ENCODE peak calls at places on chromosomes 3 and 15, in four cellular contexts. One of them, this sample, is unnamed.

GRCh38 chr3:51434746-51435323 is 43.8 kb downstream of the RBM15B start:
- DNase-seq in Jurkat, Clone E6-1: peak
- DNase-seq in GM12878: peak
- DNase-seq in T-cell: peak
- DNase-seq in this sample: peak

GRCh38 chr15:26970712-26971210 is at the start of gene GABRG3:
- DNase-seq in T-cell: no peak
- DNase-seq in GM12878: no peak
- DNase-seq in Jurkat, Clone E6-1: no peak
- DNase-seq in this sample: no peak

GRCh38 chr3:42507252-42507651 is 4.8 kb downstream of the VIPR1 start:
- DNase-seq in Jurkat, Clone E6-1: no peak
- DNase-seq in GM12878: no peak
- DNase-seq in T-cell: no peak
- DNase-seq in this sample: no peak

GRCh38 chr3:48555949-48556795 is 431 bp downstream of the PFKFB4 start:
- DNase-seq in T-cell: peak
- DNase-seq in Jurkat, Clone E6-1: no peak
- DNase-seq in GM12878: no peak
- DNase-seq in this sample: no peak

GRCh38 chr15:40722934-40723333 is 28.0 kb downstream of the RAD51 start:
- DNase-seq in T-cell: no peak
- DNase-seq in GM12878: no peak
- DNase-seq in Jurkat, Clone E6-1: no peak
- DNase-seq in this sample: peak

GRCh38 chr15:27897481-27897880 is 201.6 kb downstream of the OCA2 start:
- DNase-seq in Jurkat, Clone E6-1: no peak
- DNase-seq in T-cell: no peak
- DNase-seq in GM12878: no peak
- DNase-seq in this sample: no peak

GRCh38 chr15:76380249-76380648 is 43.7 kb downstream of the ISL2 start:
- DNase-seq in T-cell: no peak
- DNase-seq in Jurkat, Clone E6-1: no peak
- DNase-seq in GM12878: no peak
- DNase-seq in this sample: no peak

GRCh38 chr3:15804553-15805095 is 6.8 kb upstream of the ANKRD28 start:
- DNase-seq in Jurkat, Clone E6-1: peak
- DNase-seq in T-cell: no peak
- DNase-seq in GM12878: peak
- DNase-seq in this sample: no peak

GRCh38 chr15:68200016-68200861 is 4.9 kb downstream of the CALML4 start:
- DNase-seq in GM12878: no peak
- DNase-seq in T-cell: no peak
- DNase-seq in Jurkat, Clone E6-1: no peak
- DNase-seq in this sample: no peak

GRCh38 chr3:46096781-46097180 is 69.5 kb upstream of the XCR1 start:
- DNase-seq in GM12878: no peak
- DNase-seq in Jurkat, Clone E6-1: no peak
- DNase-seq in T-cell: no peak
- DNase-seq in this sample: no peak

GRCh38 chr3:128496602-128497304 is 3.8 kb upstream of the GATA2 start:
- DNase-seq in T-cell: no peak
- DNase-seq in Jurkat, Clone E6-1: no peak
- DNase-seq in GM12878: no peak
- DNase-seq in this sample: no peak

GRCh38 chr3:32423956-32424558 is 32.4 kb downstream of the CMTM7 start:
- DNase-seq in T-cell: peak
- DNase-seq in GM12878: no peak
- DNase-seq in Jurkat, Clone E6-1: no peak
- DNase-seq in this sample: no peak

GRCh38 chr3:5022187-5022965 is 43.1 kb downstream of the BHLHE40 start:
- DNase-seq in GM12878: no peak
- DNase-seq in Jurkat, Clone E6-1: no peak
- DNase-seq in T-cell: no peak
- DNase-seq in this sample: peak

GRCh38 chr3:166688665-166689064 is 691.4 kb downstream of the ZBBX start:
- DNase-seq in T-cell: no peak
- DNase-seq in Jurkat, Clone E6-1: no peak
- DNase-seq in GM12878: no peak
- DNase-seq in this sample: no peak

GRCh38 chr3:123344941-123345594 is 103.8 kb downstream of the ADCY5 start:
- DNase-seq in Jurkat, Clone E6-1: no peak
- DNase-seq in GM12878: no peak
- DNase-seq in T-cell: no peak
- DNase-seq in this sample: no peak

GRCh38 chr3:150582620-150583019 is 20.5 kb upstream of the SELENOT start:
- DNase-seq in Jurkat, Clone E6-1: no peak
- DNase-seq in GM12878: no peak
- DNase-seq in T-cell: no peak
- DNase-seq in this sample: no peak

GRCh38 chr3:26236511-26236910 is 386.1 kb upstream of the LRRC3B start:
- DNase-seq in GM12878: no peak
- DNase-seq in Jurkat, Clone E6-1: no peak
- DNase-seq in T-cell: no peak
- DNase-seq in this sample: no peak

GRCh38 chr3:149465351-149465883 is 9.1 kb upstream of the TM4SF4 start:
- DNase-seq in Jurkat, Clone E6-1: no peak
- DNase-seq in GM12878: no peak
- DNase-seq in T-cell: no peak
- DNase-seq in this sample: no peak

GRCh38 chr15:89353991-89354390 is 19.4 kb upstream of the POLG start:
- DNase-seq in T-cell: no peak
- DNase-seq in Jurkat, Clone E6-1: no peak
- DNase-seq in GM12878: no peak
- DNase-seq in this sample: no peak

GRCh38 chr15:74578496-74578994 is 37.1 kb upstream of the CLK3 start:
- DNase-seq in GM12878: no peak
- DNase-seq in T-cell: no peak
- DNase-seq in Jurkat, Clone E6-1: no peak
- DNase-seq in this sample: no peak

GRCh38 chr3:113912551-113913246 is 35.1 kb upstream of the ZDHHC23 start:
- DNase-seq in T-cell: peak
- DNase-seq in GM12878: peak
- DNase-seq in Jurkat, Clone E6-1: peak
- DNase-seq in this sample: peak

GRCh38 chr3:105715372-105715771 is 153.4 kb downstream of the CBLB start:
- DNase-seq in GM12878: no peak
- DNase-seq in T-cell: no peak
- DNase-seq in Jurkat, Clone E6-1: no peak
- DNase-seq in this sample: peak

This sample was measured in EL.